ENCODE peak calls at places on chromosome 10, in four cellular contexts. One of them, this sample, is unnamed.

GRCh38 chr10:4234661-4235060 is 449.7 kb upstream of the KLF6 start:
- DNase-seq in HepG2: no peak
- DNase-seq in K562: peak; percentile 22
- DNase-seq in GM12878: no peak
- DNase-seq in this sample: peak; percentile 25

GRCh38 chr10:90064295-90064694 is 362.9 kb downstream of the KIF20B start:
- DNase-seq in HepG2: no peak
- DNase-seq in K562: no peak
- DNase-seq in GM12878: no peak
- DNase-seq in this sample: no peak

GRCh38 chr10:97849491-97850402 is at the start of gene GOLGA7B:
- DNase-seq in HepG2: peak; percentile 5
- DNase-seq in K562: peak; percentile 86
- DNase-seq in GM12878: no peak
- DNase-seq in this sample: peak; percentile 83

GRCh38 chr10:67780759-67781538 is 57.0 kb downstream of the DNAJC12 start:
- DNase-seq in HepG2: no peak
- DNase-seq in K562: no peak
- DNase-seq in GM12878: no peak
- DNase-seq in this sample: no peak

GRCh38 chr10:92913973-92914372 is 65.7 kb downstream of the EXOC6 start:
- DNase-seq in HepG2: no peak
- DNase-seq in K562: no peak
- DNase-seq in GM12878: no peak
- DNase-seq in this sample: no peak

GRCh38 chr10:17229967-17230682 is 2.1 kb downstream of the VIM start:
- DNase-seq in HepG2: no peak
- DNase-seq in K562: peak; percentile 86
- DNase-seq in GM12878: peak; percentile 73
- DNase-seq in this sample: peak; percentile 71

GRCh38 chr10:95694665-95695064 is 938 bp upstream of the TCTN3 start:
- DNase-seq in HepG2: no peak
- DNase-seq in K562: no peak
- DNase-seq in GM12878: no peak
- DNase-seq in this sample: no peak

GRCh38 chr10:5071411-5072198 is 22.6 kb upstream of the AKR1C3 start:
- DNase-seq in HepG2: peak; percentile 100
- DNase-seq in K562: peak; percentile 57
- DNase-seq in GM12878: no peak
- DNase-seq in this sample: no peak

GRCh38 chr10:137031-137430 is 1.8 kb downstream of the ZMYND11 start:
- DNase-seq in HepG2: peak; percentile 67
- DNase-seq in K562: peak; percentile 61
- DNase-seq in GM12878: no peak
- DNase-seq in this sample: peak; percentile 51

GRCh38 chr10:116115797-116116196 is 157.2 kb downstream of the GFRA1 start:
- DNase-seq in HepG2: no peak
- DNase-seq in K562: no peak
- DNase-seq in GM12878: no peak
- DNase-seq in this sample: no peak

GRCh38 chr10:110764378-110764777 is 107.3 kb upstream of the PDCD4 start:
- DNase-seq in HepG2: no peak
- DNase-seq in K562: no peak
- DNase-seq in GM12878: no peak
- DNase-seq in this sample: no peak

GRCh38 chr10:19816420-19817250 is at the start of gene PLXDC2:
- DNase-seq in HepG2: no peak
- DNase-seq in K562: no peak
- DNase-seq in GM12878: no peak
- DNase-seq in this sample: peak; percentile 21

GRCh38 chr10:22742678-22743077 is 28.3 kb upstream of the PIP4K2A start:
- DNase-seq in HepG2: no peak
- DNase-seq in K562: no peak
- DNase-seq in GM12878: peak; percentile 48
- DNase-seq in this sample: no peak

GRCh38 chr10:29849434-29849833 is 210.0 kb downstream of the JCAD start:
- DNase-seq in HepG2: no peak
- DNase-seq in K562: no peak
- DNase-seq in GM12878: no peak
- DNase-seq in this sample: no peak

GRCh38 chr10:66564341-66564740 is 361.5 kb upstream of the LRRTM3 start:
- DNase-seq in HepG2: no peak
- DNase-seq in K562: no peak
- DNase-seq in GM12878: no peak
- DNase-seq in this sample: no peak

GRCh38 chr10:25016349-25017246 is at the start of gene THNSL1:
- DNase-seq in HepG2: peak; percentile 97
- DNase-seq in K562: peak; percentile 97
- DNase-seq in GM12878: peak; percentile 90
- DNase-seq in this sample: peak; percentile 97

DNA sequence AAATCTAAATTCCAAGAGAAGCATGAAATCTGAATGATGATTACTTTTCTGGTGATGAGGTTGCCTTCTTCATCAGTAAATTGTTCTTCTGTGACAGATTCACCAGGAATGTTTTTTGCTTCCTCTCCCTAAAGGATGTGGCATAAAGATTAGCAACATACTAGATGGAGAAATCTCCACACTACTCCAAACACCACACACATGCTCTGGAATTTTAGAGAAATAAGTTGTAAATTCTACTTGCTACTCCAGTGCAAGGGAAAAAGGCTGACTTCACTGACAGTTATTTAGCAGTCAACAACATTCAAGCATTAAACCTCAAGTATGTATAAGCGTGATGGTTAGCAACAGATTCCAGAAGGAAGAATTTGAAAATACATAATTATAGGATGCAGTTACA is 137.9 kb upstream of the CCDC6 start:
- DNase-seq in HepG2: no peak
- DNase-seq in K562: no peak
- DNase-seq in GM12878: no peak
- DNase-seq in this sample: no peak
- TF ChIP-seq FOXK2 in HepG2: no peak
- TF ChIP-seq FOXK2 in K562: no peak
- TF ChIP-seq FOXK2 in GM12878: no peak
- TF ChIP-seq FOXK2 in this sample: no peak

DNA sequence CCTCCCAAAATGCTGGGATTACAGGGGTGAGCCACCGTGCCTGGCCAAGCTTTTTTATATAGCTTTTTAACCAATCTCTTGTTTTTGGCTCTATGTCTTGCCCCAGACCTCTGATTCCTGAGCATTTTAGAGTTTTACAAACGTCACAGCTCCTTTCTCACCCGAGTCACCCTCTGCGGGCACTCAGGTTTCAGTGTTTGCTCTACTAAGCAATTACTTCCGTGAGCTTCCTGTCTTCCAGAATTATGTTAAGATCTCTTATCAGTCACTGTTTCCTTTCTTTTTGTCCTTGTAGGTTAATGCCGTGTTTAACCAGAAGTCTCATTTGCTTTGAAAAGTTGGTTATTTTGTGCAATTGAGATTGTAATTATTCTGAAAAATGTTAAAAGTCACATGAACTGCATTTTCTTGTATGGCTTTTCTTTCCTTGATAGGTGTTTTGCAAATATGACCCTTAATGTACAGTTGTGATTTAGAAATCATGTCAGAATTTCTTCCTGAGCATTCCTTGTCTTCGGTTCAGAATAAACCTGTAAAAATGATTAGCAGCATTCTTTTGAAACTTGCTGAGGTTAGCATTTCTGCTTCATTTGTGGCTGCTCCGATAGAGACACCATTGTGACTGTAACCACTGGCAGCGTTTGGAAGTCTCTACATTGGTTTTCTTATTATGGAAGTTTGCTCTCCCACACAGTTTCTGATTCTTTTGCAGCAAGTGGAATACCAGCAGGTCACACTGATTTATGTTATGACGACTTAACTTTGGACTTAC is 4.5 kb upstream of the HKDC1 start:
- DNase-seq in HepG2: no peak
- DNase-seq in K562: no peak
- DNase-seq in GM12878: no peak
- DNase-seq in this sample: no peak
- TF ChIP-seq FOXK2 in HepG2: no peak
- TF ChIP-seq FOXK2 in K562: no peak
- TF ChIP-seq FOXK2 in GM12878: no peak
- TF ChIP-seq FOXK2 in this sample: no peak

DNA sequence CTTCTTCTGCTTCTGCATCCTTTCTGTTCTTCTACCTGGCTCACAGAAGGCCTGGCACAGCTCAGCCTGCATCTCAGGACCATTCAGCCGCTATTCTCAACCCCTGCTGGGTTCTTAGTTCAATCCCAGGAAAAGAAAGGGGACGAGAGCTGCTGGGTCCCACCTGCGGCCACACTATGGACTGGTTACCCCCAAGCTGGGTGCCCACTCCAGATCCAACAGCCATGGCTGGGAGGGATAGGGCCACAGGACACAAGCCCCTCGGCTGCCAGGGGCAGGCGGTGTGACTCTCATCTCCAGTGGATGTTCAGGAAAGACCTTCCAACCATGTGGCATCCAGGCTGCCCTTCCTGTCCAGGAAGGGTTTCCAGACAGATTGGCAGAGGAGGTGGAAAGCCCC is 97.6 kb upstream of the NMT2 start:
- DNase-seq in HepG2: no peak
- DNase-seq in K562: no peak
- DNase-seq in GM12878: no peak
- DNase-seq in this sample: no peak
- TF ChIP-seq FOXK2 in HepG2: no peak
- TF ChIP-seq FOXK2 in K562: no peak
- TF ChIP-seq FOXK2 in GM12878: no peak
- TF ChIP-seq FOXK2 in this sample: no peak

DNA sequence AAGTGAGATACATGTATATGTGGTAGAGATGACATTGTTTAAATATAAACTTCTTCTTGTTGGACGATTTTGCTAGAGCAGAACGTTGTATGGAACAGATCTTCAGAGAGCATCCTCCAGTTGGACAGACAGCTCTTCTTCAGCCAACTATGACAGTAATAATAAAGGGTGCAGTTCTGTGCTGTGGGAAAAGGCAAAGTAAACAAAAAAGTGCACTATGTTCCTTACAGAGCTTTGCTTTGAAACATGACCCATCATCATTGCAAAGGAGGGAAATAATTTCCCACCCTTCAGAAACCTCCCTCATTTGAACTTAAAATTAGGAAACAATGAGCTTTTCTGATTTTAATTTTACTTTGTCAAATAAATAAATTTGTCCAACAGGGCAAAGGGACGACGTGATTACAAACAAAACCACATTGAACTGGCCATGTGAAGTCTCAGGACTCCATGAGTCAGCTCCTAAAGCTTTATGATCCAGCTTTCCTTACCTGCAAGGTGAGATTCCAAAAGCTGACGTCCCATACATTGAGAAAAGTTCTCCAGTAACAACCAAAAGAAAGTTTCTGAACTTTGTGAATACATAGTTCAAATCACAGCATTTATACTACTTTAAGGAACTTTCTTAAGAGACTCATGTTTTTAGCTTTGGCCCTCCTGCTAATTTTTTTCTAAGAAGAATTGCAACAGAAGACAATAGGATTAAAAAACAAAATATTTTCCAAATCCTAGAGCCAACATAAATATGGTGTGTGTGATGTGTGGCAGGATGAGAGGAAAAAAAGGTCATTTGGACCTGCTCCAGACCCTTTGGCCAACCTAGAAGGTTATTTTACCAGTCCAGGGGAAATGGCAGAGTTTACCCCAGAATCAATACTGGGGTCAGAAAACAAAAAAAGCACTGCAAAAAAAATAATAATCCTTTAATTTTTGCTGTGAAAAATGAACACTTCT is 565.4 kb upstream of the NRP1 start:
- DNase-seq in HepG2: peak; percentile 55
- DNase-seq in K562: no peak
- DNase-seq in GM12878: no peak
- DNase-seq in this sample: no peak
- TF ChIP-seq FOXK2 in HepG2: no peak
- TF ChIP-seq FOXK2 in K562: no peak
- TF ChIP-seq FOXK2 in GM12878: no peak
- TF ChIP-seq FOXK2 in this sample: no peak